ENCODE peak calls at places on chromosomes 2 and 18, in four cellular contexts. N is HepG2, V is H1, U is K562. O is an unnamed sample.

GRCh38 chr18:77765468-77765867 is 515.8 kb downstream of the GALR1 start:
- DNase-seq in N (peak), V (no peak), U (peak), O (no peak)

GRCh38 chr2:218831378-218831990 is at the start of gene PRKAG3:
- DNase-seq in N (no peak), V (no peak), U (no peak), O (no peak)

GRCh38 chr2:39405364-39405763 is 31.7 kb downstream of the MAP4K3 start:
- DNase-seq in N (no peak), V (no peak), U (no peak), O (no peak)

GRCh38 chr2:205563646-205564045 is 118.7 kb upstream of the NRP2 start:
- DNase-seq in N (no peak), V (no peak), U (peak), O (no peak)

GRCh38 chr18:5167827-5168226 is 29.2 kb downstream of the AKAIN1 start:
- DNase-seq in N (no peak), V (no peak), U (no peak), O (no peak)

GRCh38 chr18:12044591-12044990 is 49.1 kb upstream of the ANKRD62 start:
- DNase-seq in N (no peak), V (no peak), U (no peak), O (no peak)

GRCh38 chr2:164456599-164456998 is 164.7 kb downstream of the GRB14 start:
- DNase-seq in N (no peak), V (no peak), U (no peak), O (no peak)

GRCh38 chr2:235842941-235843340 is 325.2 kb downstream of the GBX2 start:
- DNase-seq in N (no peak), V (no peak), U (no peak), O (no peak)

GRCh38 chr2:150127995-150128394 is 359.5 kb downstream of the RND3 start:
- DNase-seq in N (no peak), V (no peak), U (no peak), O (no peak)

GRCh38 chr18:38611036-38611964 is 1045.7 kb upstream of the CELF4 start:
- DNase-seq in N (no peak), V (no peak), U (no peak), O (peak)

GRCh38 chr2:157871415-157871814 is 4.7 kb downstream of the ACVR1 start:
- DNase-seq in N (peak), V (no peak), U (no peak), O (no peak)

GRCh38 chr2:159030674-159031380 is 62.4 kb downstream of the TANC1 start:
- DNase-seq in N (peak), V (peak), U (peak), O (no peak)

GRCh38 chr2:180753809-180754761 is 226.3 kb upstream of the UBE2E3 start:
- DNase-seq in N (no peak), V (no peak), U (no peak), O (no peak)

GRCh38 chr2:112027767-112028166 is 27.3 kb upstream of the TMEM87B start:
- DNase-seq in N (no peak), V (no peak), U (no peak), O (no peak)
- TF ChIP-seq CBX5 in N (no peak), V (no peak), U (no peak), O (no peak)

DNA sequence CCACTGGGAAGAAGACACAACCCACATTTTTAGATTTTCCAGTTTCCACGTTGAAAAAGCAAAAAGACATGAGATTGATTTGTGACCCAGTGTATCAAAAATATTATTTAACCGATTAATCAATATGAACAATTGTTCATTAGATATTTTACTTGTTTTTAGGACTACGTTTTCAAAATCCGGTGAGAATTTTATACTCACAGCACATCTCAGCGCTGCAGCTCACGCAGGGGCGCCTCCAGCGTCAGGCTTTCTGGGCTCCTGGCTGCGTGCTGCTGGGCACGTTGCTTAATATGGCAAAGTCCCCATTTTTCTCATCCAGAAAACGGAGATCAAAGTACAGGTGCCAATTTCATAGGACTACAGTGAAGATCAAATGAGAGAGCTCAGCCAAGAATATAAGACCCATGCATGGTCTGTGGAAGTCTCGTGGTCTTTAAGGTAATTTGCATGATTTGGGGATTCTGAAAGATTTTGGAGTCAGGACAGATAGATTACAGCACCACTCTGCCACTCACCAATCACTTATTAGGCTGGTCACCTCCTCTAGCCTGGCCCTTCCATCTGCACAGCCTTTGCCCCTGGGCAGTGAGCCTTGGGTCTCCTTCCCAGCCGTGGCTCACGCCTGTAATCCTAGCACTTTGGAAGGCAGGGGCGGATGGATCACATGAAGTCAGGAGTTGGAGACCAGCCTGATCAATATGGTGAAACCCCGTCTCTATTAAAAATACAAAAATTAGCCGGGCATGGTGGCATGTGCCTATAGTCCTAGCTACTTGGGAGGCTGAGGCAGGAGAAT is 36.2 kb downstream of the PTPN18 start:
- DNase-seq in N (peak), V (no peak), U (no peak), O (no peak)
- TF ChIP-seq CBX5 in N (no peak), V (no peak), U (no peak), O (no peak)

DNA sequence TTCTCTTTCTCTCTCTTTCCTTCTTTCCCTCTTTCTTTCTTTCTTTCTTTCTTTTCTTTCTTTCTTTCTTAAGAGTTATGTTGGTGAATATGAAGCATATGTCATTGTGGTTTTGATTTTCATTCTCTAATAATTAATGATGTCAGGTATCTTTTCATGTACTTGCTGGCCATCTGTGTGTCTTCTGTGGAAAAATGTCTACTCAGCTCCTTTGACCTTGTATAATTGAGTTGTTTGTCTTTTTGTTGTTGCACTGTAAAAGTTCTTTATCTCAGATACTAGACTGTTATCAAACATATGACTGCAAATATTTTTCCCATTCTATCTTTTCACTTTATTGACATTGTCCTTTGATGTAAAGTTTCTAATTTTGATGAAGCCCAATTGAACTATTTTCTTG is 645.1 kb downstream of the CNTNAP5 start:
- DNase-seq in N (no peak), V (no peak), U (no peak), O (no peak)
- TF ChIP-seq CBX5 in N (no peak), V (no peak), U (no peak), O (no peak)

GRCh38 chr18:26159353-26159752 is 25.7 kb downstream of the PSMA8 start:
- DNase-seq in N (no peak), V (no peak), U (no peak), O (no peak)
- TF ChIP-seq CBX5 in N (no peak), V (no peak), U (no peak), O (no peak)

GRCh38 chr2:75920721-75921551 is 210.2 kb upstream of the GCFC2 start:
- DNase-seq in N (no peak), V (no peak), U (no peak), O (no peak)
- TF ChIP-seq CBX5 in N (no peak), V (no peak), U (no peak), O (no peak)

GRCh38 chr18:32425466-32425865 is 45.2 kb downstream of the GAREM1 start:
- DNase-seq in N (peak), V (no peak), U (no peak), O (no peak)
- TF ChIP-seq CBX5 in N (no peak), V (no peak), U (no peak), O (no peak)

DNA sequence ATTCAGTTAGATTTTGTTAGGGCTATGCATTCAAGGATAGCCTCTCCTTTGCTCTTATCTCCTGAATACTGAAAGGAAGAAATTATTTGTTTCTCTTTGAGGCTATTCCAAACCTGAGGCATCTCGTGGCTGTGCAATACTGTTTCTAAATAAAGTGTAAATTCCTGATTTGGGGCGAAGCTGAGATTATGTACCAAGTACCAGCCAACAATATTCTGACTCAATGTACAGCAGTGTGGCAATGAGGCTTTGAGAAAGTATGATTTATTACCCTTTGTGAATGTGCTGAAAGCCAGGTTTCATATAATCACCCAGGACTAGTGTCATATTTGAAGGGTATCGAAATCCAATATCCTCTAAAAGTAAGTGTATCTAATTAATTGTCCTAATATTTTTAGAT is 113.5 kb downstream of the MEIS1 start:
- DNase-seq in N (no peak), V (no peak), U (no peak), O (no peak)
- TF ChIP-seq CBX5 in N (no peak), V (no peak), U (no peak), O (no peak)

DNA sequence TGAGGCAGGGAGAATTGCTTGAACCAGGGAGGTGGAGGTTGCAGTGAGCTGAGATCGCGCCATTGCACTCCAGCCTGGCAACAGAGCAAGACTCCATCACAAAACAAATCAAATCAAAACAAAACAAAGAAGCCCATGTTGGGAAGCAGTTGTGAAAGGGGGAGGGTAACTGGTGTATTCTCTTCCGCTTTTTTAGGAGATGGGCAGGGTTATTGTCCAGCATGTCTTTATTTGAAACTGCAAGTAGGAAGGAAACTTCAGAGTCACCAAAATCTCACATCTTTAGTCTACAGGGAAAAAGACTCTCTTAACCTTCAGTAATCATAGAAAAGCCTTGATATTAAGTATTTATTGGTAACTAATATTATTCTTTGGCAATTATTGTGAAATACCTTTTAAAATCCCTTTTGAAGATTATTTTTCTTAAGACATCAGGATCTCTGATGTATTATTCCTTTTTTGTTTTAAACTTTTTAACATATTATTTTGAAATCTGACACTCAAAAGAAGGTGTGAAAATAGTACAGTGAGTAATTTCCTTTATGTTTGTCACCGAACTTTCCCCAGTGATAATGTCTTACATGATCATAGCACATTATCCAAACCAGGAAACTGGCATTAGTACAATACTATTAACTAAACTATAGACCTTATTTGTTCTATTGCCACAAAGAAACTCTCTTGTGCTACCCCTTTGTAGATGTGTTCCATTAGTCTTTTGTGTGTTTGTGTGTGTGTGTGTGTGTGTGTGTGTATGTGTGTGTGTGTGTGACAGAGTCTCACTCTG is 84.3 kb upstream of the LTBP1 start:
- DNase-seq in N (no peak), V (no peak), U (no peak), O (no peak)
- TF ChIP-seq CBX5 in N (no peak), V (no peak), U (no peak), O (no peak)

GRCh38 chr2:43569921-43570320 is 25.9 kb downstream of the THADA start:
- DNase-seq in N (no peak), V (no peak), U (no peak), O (peak)
- TF ChIP-seq CBX5 in N (no peak), V (no peak), U (no peak), O (no peak)

DNA sequence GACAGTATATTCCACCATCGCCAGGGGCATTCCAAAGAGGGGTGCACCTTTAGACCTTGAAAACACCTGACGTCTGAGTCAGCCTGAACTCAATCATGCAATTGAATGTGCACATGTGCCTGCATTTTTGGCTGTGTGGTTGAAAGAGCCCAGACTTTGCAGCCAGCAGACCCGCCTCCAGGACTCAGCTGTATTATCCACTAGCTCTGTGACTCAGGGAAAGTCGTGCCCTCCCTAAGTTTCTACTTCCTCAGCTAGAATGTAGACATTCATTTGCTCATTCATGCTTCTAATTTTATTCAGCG is 94.2 kb downstream of the LRRC30 start:
- DNase-seq in N (no peak), V (no peak), U (no peak), O (no peak)
- TF ChIP-seq CBX5 in N (no peak), V (no peak), U (no peak), O (no peak)

O was measured in GM12878.